ENCODE peak calls at places on chromosomes 13 and 19, in four cellular contexts. S is spleen, W is ELF-1, V is NCI-H460. I is an unnamed sample.

GRCh38 chr13:94481966-94482365 is 2.5 kb upstream of the DCT start:
- DNase-seq in V (no peak), S (no peak), W (no peak), I (no peak)

GRCh38 chr13:94455414-94455813 is 24.1 kb downstream of the DCT start:
- DNase-seq in W (no peak), S (no peak), V (no peak), I (no peak)

GRCh38 chr13:36339600-36340155 is 6.5 kb downstream of the SPART start:
- DNase-seq in V (no peak), S (no peak), W (no peak), I (no peak)

GRCh38 chr13:104086759-104087158 is 1020.5 kb upstream of the SLC10A2 start:
- DNase-seq in V (no peak), W (no peak), S (no peak), I (no peak)

GRCh38 chr19:36528921-36529518 is 949 bp upstream of the ZNF260 start:
- DNase-seq in W (peak), V (no peak), S (no peak), I (no peak)

GRCh38 chr19:9857920-9858746 is 23.0 kb downstream of the PIN1 start:
- DNase-seq in S (peak), V (no peak), W (no peak), I (no peak)

GRCh38 chr13:46119883-46120614 is 15.2 kb upstream of the CPB2 start:
- DNase-seq in W (peak), S (no peak), V (no peak), I (peak)

GRCh38 chr19:29255912-29256311 is 43.0 kb upstream of the UQCRFS1 start:
- DNase-seq in V (no peak), W (no peak), S (no peak), I (no peak)

GRCh38 chr19:29622191-29623070 is 16.3 kb downstream of the POP4 start:
- DNase-seq in W (peak), S (peak), V (no peak), I (no peak)

GRCh38 chr19:56840452-56841193 is at the start of the genes PEG3 and ZIM2:
- DNase-seq in W (no peak), V (no peak), S (no peak), I (no peak)

GRCh38 chr13:53848546-53848945 is 819.9 kb downstream of the OLFM4 start:
- DNase-seq in V (no peak), W (no peak), S (no peak), I (no peak)

GRCh38 chr19:6521718-6522646 is 8.8 kb upstream of the TNFSF9 start:
- DNase-seq in V (no peak), W (peak), S (peak), I (no peak)

GRCh38 chr19:45884682-45885555 is 1.0 kb downstream of the IRF2BP1 start:
- DNase-seq in S (peak), V (no peak), W (peak), I (no peak)

GRCh38 chr19:57708641-57709354 is at the start of gene ZNF154:
- DNase-seq in W (peak), V (no peak), S (peak), I (peak)

GRCh38 chr19:41367848-41368301 is 3.9 kb upstream of the B9D2 start:
- DNase-seq in S (no peak), V (no peak), W (no peak), I (no peak)

I was measured in mesothelial cell of epicardium.